ENCODE peak calls at places on chromosomes 1 and 21, in six cellular contexts. One of them, this sample, is unnamed.

GRCh38 chr1:61828814-61829213 is 86.5 kb downstream of the PATJ start:
- DNase-seq in NCI-H774: no peak
- DNase-seq in thoracic aorta: no peak
- DNase-seq in H9: no peak
- DNase-seq in type B pancreatic cell: no peak
- DNase-seq in activated T-helper 9 cell treated with anti-CD3 and anti-CD28 coated beads, Interleukin-2, amount 50 U/mL, for 16 hours: no peak
- DNase-seq in this sample: no peak

GRCh38 chr1:1148569-1148968 is 25.1 kb upstream of the TTLL10 start:
- DNase-seq in NCI-H774: no peak
- DNase-seq in thoracic aorta: no peak
- DNase-seq in H9: no peak
- DNase-seq in type B pancreatic cell: no peak
- DNase-seq in activated T-helper 9 cell treated with anti-CD3 and anti-CD28 coated beads, Interleukin-2, amount 50 U/mL, for 16 hours: no peak
- DNase-seq in this sample: no peak

GRCh38 chr1:87017994-87018672 is 103.7 kb downstream of the HS2ST1 start:
- DNase-seq in NCI-H774: peak
- DNase-seq in thoracic aorta: no peak
- DNase-seq in H9: no peak
- DNase-seq in type B pancreatic cell: no peak
- DNase-seq in activated T-helper 9 cell treated with anti-CD3 and anti-CD28 coated beads, Interleukin-2, amount 50 U/mL, for 16 hours: no peak
- DNase-seq in this sample: no peak

GRCh38 chr1:183002797-183003594 is 20.2 kb upstream of the LAMC1 start:
- DNase-seq in NCI-H774: peak
- DNase-seq in thoracic aorta: no peak
- DNase-seq in H9: no peak
- DNase-seq in type B pancreatic cell: no peak
- DNase-seq in activated T-helper 9 cell treated with anti-CD3 and anti-CD28 coated beads, Interleukin-2, amount 50 U/mL, for 16 hours: no peak
- DNase-seq in this sample: no peak

GRCh38 chr1:227958617-227959324 is 11.0 kb upstream of the WNT9A start:
- DNase-seq in NCI-H774: no peak
- DNase-seq in thoracic aorta: no peak
- DNase-seq in H9: no peak
- DNase-seq in type B pancreatic cell: peak
- DNase-seq in activated T-helper 9 cell treated with anti-CD3 and anti-CD28 coated beads, Interleukin-2, amount 50 U/mL, for 16 hours: no peak
- DNase-seq in this sample: peak

GRCh38 chr1:93628682-93629081 is 53.0 kb downstream of the BCAR3 start:
- DNase-seq in NCI-H774: no peak
- DNase-seq in thoracic aorta: no peak
- DNase-seq in H9: no peak
- DNase-seq in type B pancreatic cell: no peak
- DNase-seq in activated T-helper 9 cell treated with anti-CD3 and anti-CD28 coated beads, Interleukin-2, amount 50 U/mL, for 16 hours: no peak
- DNase-seq in this sample: no peak

GRCh38 chr21:36846624-36847023 is 119.8 kb downstream of the HLCS start:
- DNase-seq in NCI-H774: no peak
- DNase-seq in thoracic aorta: no peak
- DNase-seq in H9: no peak
- DNase-seq in type B pancreatic cell: no peak
- DNase-seq in activated T-helper 9 cell treated with anti-CD3 and anti-CD28 coated beads, Interleukin-2, amount 50 U/mL, for 16 hours: no peak
- DNase-seq in this sample: no peak

GRCh38 chr1:40901886-40902633 is 39.9 kb upstream of the CITED4 start:
- DNase-seq in NCI-H774: no peak
- DNase-seq in thoracic aorta: no peak
- DNase-seq in H9: peak
- DNase-seq in type B pancreatic cell: no peak
- DNase-seq in activated T-helper 9 cell treated with anti-CD3 and anti-CD28 coated beads, Interleukin-2, amount 50 U/mL, for 16 hours: no peak
- DNase-seq in this sample: no peak

GRCh38 chr21:39657091-39657689 is 44.5 kb downstream of the B3GALT5 start:
- DNase-seq in NCI-H774: no peak
- DNase-seq in thoracic aorta: no peak
- DNase-seq in H9: no peak
- DNase-seq in type B pancreatic cell: no peak
- DNase-seq in activated T-helper 9 cell treated with anti-CD3 and anti-CD28 coated beads, Interleukin-2, amount 50 U/mL, for 16 hours: no peak
- DNase-seq in this sample: no peak

GRCh38 chr1:156001682-156002171 is 19.0 kb downstream of the SSR2 start:
- DNase-seq in NCI-H774: no peak
- DNase-seq in thoracic aorta: no peak
- DNase-seq in H9: no peak
- DNase-seq in type B pancreatic cell: no peak
- DNase-seq in activated T-helper 9 cell treated with anti-CD3 and anti-CD28 coated beads, Interleukin-2, amount 50 U/mL, for 16 hours: no peak
- DNase-seq in this sample: no peak

GRCh38 chr21:35833991-35834390 is 226.3 kb downstream of the SETD4 start:
- DNase-seq in NCI-H774: no peak
- DNase-seq in thoracic aorta: no peak
- DNase-seq in H9: no peak
- DNase-seq in type B pancreatic cell: no peak
- DNase-seq in activated T-helper 9 cell treated with anti-CD3 and anti-CD28 coated beads, Interleukin-2, amount 50 U/mL, for 16 hours: no peak
- DNase-seq in this sample: no peak

GRCh38 chr1:22489823-22490222 is 38.2 kb downstream of the ZBTB40 start:
- DNase-seq in NCI-H774: no peak
- DNase-seq in thoracic aorta: no peak
- DNase-seq in H9: no peak
- DNase-seq in type B pancreatic cell: no peak
- DNase-seq in activated T-helper 9 cell treated with anti-CD3 and anti-CD28 coated beads, Interleukin-2, amount 50 U/mL, for 16 hours: no peak
- DNase-seq in this sample: no peak

This sample was measured in RPMI8226.